ENCODE peak calls at places on chromosomes 3 and 15, in six cellular contexts. F, Q, M, C, J and U are unnamed samples.

GRCh38 chr15:88745075-88745474 is 58.2 kb upstream of the ACAN start:
- DNase-seq in F (no peak), Q (no peak), M (no peak), C (no peak), J (no peak), U (peak; percentile 17)

GRCh38 chr3:17027344-17027743 is 142.6 kb downstream of the PLCL2 start:
- DNase-seq in F (peak; percentile 11), Q (no peak), M (no peak), C (no peak), J (no peak), U (no peak)

GRCh38 chr3:172673210-172673679 is 37.6 kb downstream of the NCEH1 start:
- DNase-seq in F (peak; percentile 78), Q (peak; percentile 73), M (peak; percentile 35), C (peak; percentile 74), J (peak; percentile 78), U (no peak)

GRCh38 chr15:55915221-55915620 is 78.2 kb downstream of the NEDD4 start:
- DNase-seq in F (no peak), Q (no peak), M (no peak), C (no peak), J (no peak), U (no peak)

GRCh38 chr3:116322761-116323160 is 122.5 kb downstream of the LSAMP start:
- DNase-seq in F (no peak), Q (no peak), M (no peak), C (no peak), J (no peak), U (no peak)

GRCh38 chr3:170714151-170714550 is 128.3 kb upstream of the SLC7A14 start:
- DNase-seq in F (peak; percentile 53), Q (no peak), M (no peak), C (no peak), J (no peak), U (peak; percentile 57)

GRCh38 chr3:65126527-65127440 is 439.0 kb upstream of the ADAMTS9 start:
- DNase-seq in F (peak; percentile 94), Q (no peak), M (no peak), C (no peak), J (peak; percentile 0), U (no peak)

GRCh38 chr3:71524688-71525087 is 58.8 kb downstream of the FOXP1 start:
- DNase-seq in F (no peak), Q (no peak), M (no peak), C (no peak), J (no peak), U (no peak)

GRCh38 chr3:108215876-108216275 is 6.3 kb downstream of the IFT57 start:
- DNase-seq in F (peak; percentile 27), Q (no peak), M (no peak), C (no peak), J (no peak), U (no peak)
- H3K4me3 ChIP-seq in F (peak overlapping the region; percentile 22), Q (no peak overlapping the region), M (no peak overlapping the region), C (no peak overlapping the region), J (no peak overlapping the region), U (no peak overlapping the region)

DNA sequence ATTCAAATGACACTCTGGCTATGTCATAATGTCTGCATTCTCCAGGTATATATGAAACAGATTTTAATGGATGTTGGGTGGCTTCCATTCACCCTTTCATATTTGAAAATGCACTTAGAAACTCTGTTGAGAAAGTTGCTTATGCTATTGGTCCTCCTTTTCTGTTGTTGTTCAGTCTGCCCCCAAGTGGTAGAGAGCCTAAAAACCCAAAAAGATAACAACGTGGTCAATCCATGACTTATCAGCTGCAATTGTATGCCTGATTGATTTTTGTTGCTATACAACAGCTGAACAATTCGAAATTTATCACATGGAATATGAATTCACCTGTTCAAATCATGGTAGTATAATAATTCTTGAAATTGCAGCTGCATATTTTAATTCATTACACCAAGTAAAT is 279.8 kb downstream of the ROBO2 start:
- DNase-seq in F (peak; percentile 48), Q (no peak), M (no peak), C (no peak), J (peak; percentile 57), U (no peak)
- TF ChIP-seq CTCF in F (peak; percentile 61), Q (no peak), M (no peak), C (no peak), J (peak; percentile 58), U (peak; percentile 2)

GRCh38 chr3:27673701-27674100 is 48.4 kb downstream of the EOMES start:
- DNase-seq in F (no peak), Q (no peak), M (no peak), C (no peak), J (no peak), U (no peak)
- H3K4me3 ChIP-seq in F (no peak overlapping the region), Q (no peak overlapping the region), M (no peak overlapping the region), C (no peak overlapping the region), J (no peak overlapping the region), U (no peak overlapping the region)

GRCh38 chr15:32998182-32998581 is 196.3 kb downstream of the FMN1 start:
- DNase-seq in F (no peak), Q (no peak), M (no peak), C (no peak), J (no peak), U (no peak)

GRCh38 chr15:32990071-32990470 is 204.4 kb downstream of the FMN1 start:
- DNase-seq in F (no peak), Q (no peak), M (no peak), C (no peak), J (no peak), U (no peak)

GRCh38 chr15:32991544-32992192 is 202.8 kb downstream of the FMN1 start:
- DNase-seq in F (no peak), Q (no peak), M (no peak), C (no peak), J (no peak), U (no peak)

GRCh38 chr15:32994810-32995424 is 199.6 kb downstream of the FMN1 start:
- DNase-seq in F (peak; percentile 82), Q (no peak), M (no peak), C (no peak), J (peak; percentile 36), U (no peak)

GRCh38 chr15:32993285-32993684 is 201.2 kb downstream of the FMN1 start:
- DNase-seq in F (peak; percentile 50), Q (no peak), M (no peak), C (no peak), J (peak; percentile 15), U (no peak)
- TF ChIP-seq CTCF in F (peak; percentile 45), Q (peak; percentile 13), M (no peak), C (no peak), J (peak; percentile 49), U (peak; percentile 24)

DNA sequence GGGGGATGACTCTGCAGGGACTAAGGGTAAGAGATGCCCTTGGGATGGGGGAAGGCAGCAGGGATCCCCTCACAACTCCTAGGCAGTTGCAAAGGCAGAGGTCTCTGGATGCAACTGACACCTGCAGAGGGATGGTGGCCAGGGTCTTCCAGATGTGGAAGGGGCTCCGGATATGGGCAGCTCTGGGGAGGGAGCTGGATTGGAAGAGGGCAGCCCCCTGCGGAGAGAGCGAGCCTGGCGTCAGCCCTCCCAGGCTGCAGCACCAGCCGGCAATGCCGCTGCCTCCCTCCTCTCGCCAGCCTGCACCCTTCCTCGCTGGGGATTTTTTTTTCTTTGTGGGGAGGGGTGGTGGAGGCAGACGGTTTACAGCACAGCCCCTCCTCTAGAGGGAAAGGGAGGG is 1.7 kb downstream of the INSYN1 start:
- DNase-seq in F (no peak), Q (no peak), M (no peak), C (no peak), J (no peak), U (no peak)
- H3K4me3 ChIP-seq in F (no peak overlapping the region), Q (peak overlapping the region; percentile 62), M (no peak overlapping the region), C (peak overlapping the region; percentile 69), J (no peak overlapping the region), U (no peak overlapping the region)